ENCODE peak calls at places on chromosomes 11 and 22, in ten cellular contexts. P, S, F, Z, H, K, N, G, R and L are unnamed samples.

GRCh38 chr11:46520971-46521745 is 72.7 kb downstream of the AMBRA1 start:
- DNase-seq in P (no peak), S (no peak), F (peak; percentile 86), Z (no peak), H (peak; percentile 65), K (no peak), N (peak; percentile 86), G (no peak), R (no peak), L (peak; percentile 59)

GRCh38 chr11:84465040-84465439 is 1162.1 kb downstream of the DLG2 start:
- DNase-seq in P (no peak), S (no peak), F (peak; percentile 14), Z (no peak), H (no peak), K (no peak), N (no peak), G (no peak), R (no peak), L (no peak)

GRCh38 chr11:108635106-108635505 is 29.8 kb upstream of the DDX10 start:
- DNase-seq in P (no peak), S (no peak), F (no peak), Z (no peak), H (peak; percentile 86), K (no peak), N (peak; percentile 30), G (no peak), R (no peak), L (no peak)

GRCh38 chr11:111977141-111978027 is 40.2 kb downstream of the DIXDC1 start:
- DNase-seq in P (peak; percentile 6), S (peak; percentile 17), F (no peak), Z (peak; percentile 54), H (peak; percentile 56), K (no peak), N (peak; percentile 60), G (peak; percentile 64), R (peak; percentile 74), L (no peak)

GRCh38 chr11:43941257-43941879 is 1.1 kb upstream of the C11orf96 start:
- DNase-seq in P (no peak), S (no peak), F (no peak), Z (no peak), H (no peak), K (no peak), N (no peak), G (no peak), R (no peak), L (no peak)

GRCh38 chr11:113114452-113115027 is 153.3 kb downstream of the NCAM1 start:
- DNase-seq in P (no peak), S (no peak), F (peak; percentile 35), Z (no peak), H (peak; percentile 41), K (peak; percentile 57), N (peak; percentile 43), G (peak; percentile 62), R (peak; percentile 73), L (peak; percentile 37)

GRCh38 chr22:40014661-40015255 is 20.0 kb downstream of the FAM83F start:
- DNase-seq in P (no peak), S (no peak), F (no peak), Z (no peak), H (no peak), K (no peak), N (no peak), G (no peak), R (no peak), L (no peak)

GRCh38 chr22:39479254-39479653 is 22.4 kb downstream of the MGAT3 start:
- DNase-seq in P (no peak), S (no peak), F (no peak), Z (no peak), H (no peak), K (no peak), N (no peak), G (no peak), R (no peak), L (no peak)

GRCh38 chr11:84056696-84057095 is 770.5 kb upstream of the CCDC90B start:
- DNase-seq in P (no peak), S (no peak), F (peak; percentile 5), Z (no peak), H (peak; percentile 4), K (no peak), N (no peak), G (no peak), R (no peak), L (peak; percentile 85)

GRCh38 chr22:41360126-41360525 is 21.6 kb upstream of the TEF start:
- DNase-seq in P (no peak), S (no peak), F (no peak), Z (no peak), H (no peak), K (no peak), N (no peak), G (peak; percentile 71), R (peak; percentile 72), L (no peak)

GRCh38 chr11:35791088-35791958 is 128.7 kb downstream of the TRIM44 start:
- DNase-seq in P (no peak), S (no peak), F (no peak), Z (no peak), H (no peak), K (no peak), N (peak; percentile 26), G (no peak), R (no peak), L (no peak)

GRCh38 chr11:3626250-3626960 is 15.4 kb downstream of the ART5 start:
- DNase-seq in P (no peak), S (no peak), F (peak; percentile 37), Z (no peak), H (no peak), K (no peak), N (no peak), G (peak; percentile 26), R (no peak), L (no peak)

GRCh38 chr11:94768602-94769511 is 701 bp downstream of the AMOTL1 start:
- DNase-seq in P (no peak), S (no peak), F (no peak), Z (no peak), H (peak; percentile 55), K (no peak), N (peak; percentile 56), G (peak; percentile 53), R (peak; percentile 63), L (peak; percentile 26)

GRCh38 chr22:17781319-17782031 is 7.2 kb upstream of the BID start:
- DNase-seq in P (peak; percentile 39), S (no peak), F (peak; percentile 77), Z (peak; percentile 78), H (peak; percentile 25), K (peak; percentile 17), N (peak; percentile 80), G (no peak), R (no peak), L (peak; percentile 80)

GRCh38 chr22:48639021-48639795 is 1188.5 kb downstream of the BRD1 start:
- DNase-seq in P (no peak), S (no peak), F (no peak), Z (no peak), H (no peak), K (no peak), N (no peak), G (no peak), R (no peak), L (no peak)

GRCh38 chr11:74636633-74637184 is 44.3 kb downstream of the POLD3 start:
- DNase-seq in P (no peak), S (no peak), F (peak; percentile 71), Z (no peak), H (peak; percentile 80), K (no peak), N (peak; percentile 90), G (no peak), R (no peak), L (peak; percentile 6)

GRCh38 chr22:36964110-36964509 is 50.7 kb downstream of the CSF2RB start:
- DNase-seq in P (no peak), S (no peak), F (no peak), Z (no peak), H (no peak), K (no peak), N (no peak), G (no peak), R (no peak), L (no peak)

GRCh38 chr22:41919357-41920224 is 4.7 kb upstream of the SHISA8 start:
- DNase-seq in P (no peak), S (peak; percentile 26), F (no peak), Z (no peak), H (no peak), K (no peak), N (peak; percentile 52), G (peak; percentile 96), R (peak; percentile 53), L (peak; percentile 33)